ENCODE peak calls at places on chromosomes 5 and 9, in six cellular contexts. Z, T, F, K, S and I are unnamed samples.

GRCh38 chr9:75855509-75855908 is 35.0 kb upstream of the PCSK5 start:
- DNase-seq in Z (peak), T (no peak), F (no peak), K (no peak), S (no peak), I (no peak)

GRCh38 chr9:107768224-107768623 is 278.7 kb upstream of the KLF4 start:
- DNase-seq in T (no peak), F (no peak), K (no peak), Z (no peak), S (peak), I (no peak)

GRCh38 chr9:71911908-71912325 is 478 bp downstream of the C9orf85 start:
- DNase-seq in K (peak), S (no peak), Z (no peak), T (no peak), F (no peak), I (no peak)

GRCh38 chr5:152674403-152674802 is 269.3 kb upstream of the NMUR2 start:
- DNase-seq in K (no peak), F (no peak), Z (no peak), T (no peak), S (no peak), I (no peak)

GRCh38 chr5:154202379-154203260 is 12.1 kb downstream of the GALNT10 start:
- DNase-seq in T (no peak), S (peak), K (peak), F (no peak), Z (no peak), I (no peak)

GRCh38 chr9:89433826-89434225 is 64.1 kb downstream of the SEMA4D start:
- DNase-seq in T (no peak), S (no peak), K (no peak), F (no peak), Z (no peak), I (no peak)

GRCh38 chr9:76321185-76321828 is 72.9 kb downstream of the RFK start:
- DNase-seq in K (no peak), Z (peak), T (no peak), S (no peak), F (no peak), I (no peak)

GRCh38 chr9:114804504-114804903 is 1.3 kb downstream of the TNFSF15 start:
- DNase-seq in K (peak), S (no peak), F (no peak), T (peak), Z (peak), I (no peak)

GRCh38 chr5:136769900-136770684 is 404.7 kb upstream of the TRPC7 start:
- DNase-seq in K (peak), F (peak), S (peak), T (peak), Z (peak), I (no peak)

GRCh38 chr9:121830441-121831140 is 179.2 kb downstream of the DAB2IP start:
- DNase-seq in K (no peak), S (no peak), Z (no peak), T (no peak), F (peak), I (peak)

GRCh38 chr9:69822091-69822750 is 1.6 kb downstream of the CFAP95 start:
- DNase-seq in T (no peak), S (no peak), Z (peak), F (no peak), K (no peak), I (no peak)

GRCh38 chr9:128163523-128164331 is 3.7 kb downstream of the BBLN start:
- DNase-seq in F (no peak), S (no peak), T (no peak), K (no peak), Z (no peak), I (peak)

GRCh38 chr9:95429948-95430620 is 86.7 kb downstream of the PTCH1 start:
- DNase-seq in Z (no peak), T (no peak), F (no peak), S (no peak), K (no peak), I (no peak)

GRCh38 chr9:95280745-95281144 is 36.8 kb downstream of the FANCC start:
- DNase-seq in S (no peak), K (no peak), F (no peak), Z (no peak), T (no peak), I (no peak)

GRCh38 chr5:78566747-78567449 is 81.7 kb downstream of the LHFPL2 start:
- DNase-seq in K (no peak), F (no peak), Z (no peak), T (no peak), S (no peak), I (no peak)

GRCh38 chr5:181070523-181070922 is 30.5 kb downstream of the BTNL9 start:
- DNase-seq in T (no peak), Z (no peak), F (no peak), K (no peak), S (no peak), I (no peak)

GRCh38 chr9:70517926-70518325 is 103.5 kb upstream of the KLF9 start:
- DNase-seq in Z (no peak), F (no peak), K (no peak), T (no peak), S (no peak), I (no peak)

GRCh38 chr5:14201325-14202061 is 58.4 kb downstream of the TRIO start:
- DNase-seq in K (no peak), T (no peak), Z (no peak), F (no peak), S (no peak), I (no peak)

GRCh38 chr5:171420429-171421231 is 1.2 kb downstream of the FGF18 start:
- DNase-seq in Z (no peak), S (peak), F (peak), K (peak), T (peak), I (peak)

GRCh38 chr5:163861670-163862069 is 356.3 kb downstream of the MAT2B start:
- DNase-seq in K (no peak), F (no peak), S (no peak), T (no peak), Z (no peak), I (no peak)

GRCh38 chr9:113446323-113446740 is 17.2 kb upstream of the RGS3 start:
- DNase-seq in Z (peak), S (no peak), T (no peak), K (no peak), F (no peak), I (no peak)

GRCh38 chr5:26245327-26245726 is 793.1 kb downstream of the CDH9 start:
- DNase-seq in F (no peak), K (no peak), S (no peak), Z (peak), T (no peak), I (no peak)

GRCh38 chr9:93953492-93954435 is 1.4 kb downstream of the BARX1 start:
- DNase-seq in F (no peak), Z (no peak), S (no peak), T (no peak), K (no peak), I (no peak)

GRCh38 chr9:97638666-97639065 is 5.0 kb downstream of the NCBP1 start:
- DNase-seq in K (no peak), Z (peak), F (no peak), S (no peak), T (no peak), I (no peak)

GRCh38 chr5:59062986-59063683 is 480.3 kb downstream of the RAB3C start:
- DNase-seq in K (no peak), F (no peak), S (no peak), T (no peak), Z (peak), I (no peak)

GRCh38 chr5:35393901-35394300 is 163.6 kb upstream of the PRLR start:
- DNase-seq in Z (no peak), K (no peak), F (no peak), S (no peak), T (no peak), I (no peak)

GRCh38 chr9:33103381-33104110 is 27.1 kb upstream of the SMU1 start:
- DNase-seq in K (no peak), S (no peak), Z (no peak), F (no peak), T (no peak), I (peak)

GRCh38 chr5:15550502-15551115 is 50.6 kb downstream of the FBXL7 start:
- DNase-seq in Z (no peak), K (no peak), F (no peak), T (no peak), S (no peak), I (no peak)

GRCh38 chr9:127567898-127568617 is 44.0 kb upstream of the STXBP1 start:
- DNase-seq in Z (no peak), T (no peak), S (peak), F (no peak), K (no peak), I (no peak)

GRCh38 chr5:132134384-132134783 is 60.8 kb downstream of the CSF2 start:
- DNase-seq in K (no peak), Z (peak), T (no peak), S (no peak), F (no peak), I (no peak)

GRCh38 chr5:177090813-177091212 is 4.1 kb downstream of the FGFR4 start:
- DNase-seq in S (no peak), K (no peak), F (no peak), Z (no peak), T (no peak), I (no peak)

GRCh38 chr5:93909356-93909755 is 168.0 kb upstream of the POU5F2 start:
- DNase-seq in F (no peak), S (no peak), Z (peak), K (no peak), T (no peak), I (no peak)

GRCh38 chr9:69946800-69947437 is 96.7 kb upstream of the MAMDC2 start:
- DNase-seq in K (no peak), S (no peak), T (peak), F (no peak), Z (peak), I (no peak)

GRCh38 chr9:134366223-134367031 is 40.2 kb downstream of the RXRA start:
- DNase-seq in F (peak), Z (peak), S (peak), K (peak), T (peak), I (no peak)
- TF ChIP-seq POLR2A in F (peak), Z (peak), S (peak), K (no peak), T (peak), I (no peak)

GRCh38 chr5:138559937-138560336 is 15.3 kb downstream of the HSPA9 start:
- DNase-seq in S (no peak), K (peak), F (no peak), T (no peak), Z (no peak), I (no peak)
- TF ChIP-seq POLR2A in S (no peak), K (no peak), F (no peak), T (no peak), Z (no peak), I (no peak)

GRCh38 chr5:141664733-141665461 is 13.7 kb upstream of the FCHSD1 start:
- DNase-seq in T (peak), Z (peak), K (peak), S (peak), F (peak), I (no peak)

GRCh38 chr5:141668601-141669265 is 13.3 kb downstream of the ARAP3 start:
- DNase-seq in Z (no peak), K (no peak), F (no peak), S (no peak), T (no peak), I (no peak)

GRCh38 chr5:141665995-141666940 is 15.1 kb upstream of the FCHSD1 start:
- DNase-seq in F (no peak), S (no peak), Z (no peak), T (no peak), K (no peak), I (no peak)

GRCh38 chr5:141662028-141662427 is 10.8 kb upstream of the FCHSD1 start:
- DNase-seq in T (no peak), Z (no peak), K (no peak), F (no peak), S (no peak), I (no peak)

GRCh38 chr5:141663506-141663905 is 12.3 kb upstream of the FCHSD1 start:
- DNase-seq in F (no peak), Z (no peak), S (no peak), T (no peak), K (no peak), I (no peak)
- TF ChIP-seq POLR2A in F (no peak), Z (no peak), S (no peak), T (no peak), K (no peak), I (no peak)

DNA sequence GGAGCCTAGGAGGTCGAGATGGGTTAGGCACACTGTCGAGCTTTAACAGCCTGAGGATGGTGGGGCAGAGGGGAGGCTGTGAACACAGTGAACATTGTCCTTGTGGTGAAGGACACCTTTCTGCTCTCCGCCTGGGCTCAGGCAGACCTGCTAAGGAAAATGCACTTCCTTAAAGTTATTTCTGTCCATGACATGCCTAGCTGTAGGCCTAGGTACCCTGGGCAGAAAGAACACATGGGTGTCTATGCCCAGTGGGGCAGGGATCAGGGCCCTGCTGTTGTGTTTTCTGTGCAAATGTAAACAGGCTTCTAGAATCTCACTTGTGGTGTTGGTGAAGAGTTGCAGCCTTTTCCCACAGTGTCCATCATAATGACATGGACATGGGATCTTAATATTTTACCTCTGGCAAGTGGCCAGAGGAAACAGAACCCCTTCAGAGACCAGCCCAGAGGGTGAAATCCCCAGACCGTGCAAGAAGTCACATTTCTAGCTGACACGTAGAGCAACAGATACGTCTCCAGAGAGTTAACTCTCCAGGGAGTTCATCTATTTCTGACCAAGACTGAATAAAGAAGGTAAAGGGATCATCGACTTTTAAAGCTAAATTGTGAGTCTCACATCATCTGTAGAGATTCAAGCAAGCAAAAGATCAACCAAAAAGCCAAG is 79.2 kb downstream of the C9orf152 start:
- DNase-seq in F (no peak), T (no peak), Z (no peak), K (no peak), S (no peak), I (no peak)
- TF ChIP-seq POLR2A in F (no peak), T (no peak), Z (no peak), K (no peak), S (no peak), I (no peak)